ENCODE peak calls at places on chromosomes 5 and 9, in six cellular contexts. Z, X, Q, P, O and W are unnamed samples.

GRCh38 chr5:163350083-163350482 is 87.3 kb upstream of the CCNG1 start:
- DNase-seq in Z (no peak), X (no peak), Q (no peak), P (no peak), O (peak; percentile 42), W (peak; percentile 20)

GRCh38 chr5:10306114-10306513 is 1.6 kb downstream of the CMBL start:
- DNase-seq in Z (no peak), X (no peak), Q (no peak), P (no peak), O (no peak), W (peak; percentile 49)

GRCh38 chr9:126698756-126699155 is 85.0 kb downstream of the LMX1B start:
- DNase-seq in Z (no peak), X (no peak), Q (peak; percentile 20), P (no peak), O (no peak), W (peak; percentile 6)

GRCh38 chr9:134614256-134614655 is 27.3 kb upstream of the COL5A1 start:
- DNase-seq in Z (no peak), X (no peak), Q (no peak), P (no peak), O (no peak), W (no peak)

GRCh38 chr5:44740655-44741054 is 68.1 kb upstream of the MRPS30 start:
- DNase-seq in Z (no peak), X (peak; percentile 9), Q (no peak), P (no peak), O (no peak), W (no peak)

GRCh38 chr5:131396015-131396414 is 132.2 kb downstream of the CDC42SE2 start:
- DNase-seq in Z (no peak), X (no peak), Q (no peak), P (no peak), O (no peak), W (no peak)

GRCh38 chr5:147098233-147098790 is 136.5 kb upstream of the STK32A start:
- DNase-seq in Z (peak; percentile 47), X (peak; percentile 81), Q (no peak), P (peak; percentile 51), O (peak; percentile 71), W (peak; percentile 71)

GRCh38 chr5:35162848-35163770 is 67.2 kb downstream of the PRLR start:
- DNase-seq in Z (no peak), X (peak; percentile 22), Q (no peak), P (no peak), O (no peak), W (peak; percentile 77)

GRCh38 chr9:14277202-14277601 is 36.7 kb downstream of the NFIB start:
- DNase-seq in Z (no peak), X (no peak), Q (no peak), P (peak; percentile 46), O (peak; percentile 69), W (no peak)

GRCh38 chr9:133711428-133712220 is 26.5 kb downstream of the SARDH start:
- DNase-seq in Z (no peak), X (no peak), Q (peak; percentile 43), P (peak; percentile 46), O (no peak), W (no peak)

GRCh38 chr9:13424204-13424603 is 144.7 kb upstream of the MPDZ start:
- DNase-seq in Z (no peak), X (no peak), Q (no peak), P (no peak), O (no peak), W (no peak)

GRCh38 chr9:33161011-33161588 is 6.0 kb downstream of the B4GALT1 start:
- DNase-seq in Z (peak; percentile 40), X (peak; percentile 19), Q (peak; percentile 82), P (peak; percentile 76), O (peak; percentile 96), W (peak; percentile 76)
- H3K4me1 ChIP-seq in Z (peaks cover 30% of the 10 kb centered on the region), X (peaks cover 36% of the 10 kb centered on the region), Q (peaks cover 95% of the 10 kb centered on the region), P (peaks cover 96% of the 10 kb centered on the region), O (peaks cover 81% of the 10 kb centered on the region), W (peaks cover 58% of the 10 kb centered on the region)

GRCh38 chr9:69001921-69002320 is 12.0 kb downstream of the PRKACG start:
- DNase-seq in Z (no peak), X (no peak), Q (no peak), P (no peak), O (no peak), W (no peak)
- H3K4me3 ChIP-seq in Z (no peak overlapping the region), X (no peak overlapping the region), Q (no peak overlapping the region), P (no peak overlapping the region), O (no peak overlapping the region), W (no peak overlapping the region)

GRCh38 chr5:151780348-151780747 is 8.6 kb downstream of the G3BP1 start:
- DNase-seq in Z (no peak), X (no peak), Q (no peak), P (no peak), O (no peak), W (no peak)
- H3K4me1 ChIP-seq in Z (peaks cover 2% of the 10 kb centered on the region), X (peaks cover 10% of the 10 kb centered on the region), Q (peaks cover 72% of the 10 kb centered on the region), P (peaks cover 75% of the 10 kb centered on the region), O (peaks cover 25% of the 10 kb centered on the region), W (peaks cover 45% of the 10 kb centered on the region)

GRCh38 chr9:83991355-83991754 is 10.8 kb downstream of the RMI1 start:
- DNase-seq in Z (no peak), X (no peak), Q (no peak), P (no peak), O (no peak), W (no peak)
- H3K4me3 ChIP-seq in Z (no peak overlapping the region), X (no peak overlapping the region), Q (no peak overlapping the region), P (no peak overlapping the region), O (no peak overlapping the region), W (no peak overlapping the region)